ENCODE peak calls at places on chromosomes 7 and 10, in four cellular contexts. T, K, I and L are unnamed samples.

GRCh38 chr7:35418716-35419425 is 165.0 kb upstream of the TBX20 start:
- DNase-seq in T (no peak), K (no peak), I (no peak), L (no peak)

GRCh38 chr7:11709240-11709639 is 122.8 kb downstream of the THSD7A start:
- DNase-seq in T (no peak), K (no peak), I (no peak), L (no peak)

GRCh38 chr7:94509879-94510581 is 421 bp downstream of the CASD1 start:
- DNase-seq in T (peak; percentile 74), K (peak; percentile 38), I (peak; percentile 80), L (peak; percentile 43)

GRCh38 chr7:91974066-91974465 is 33.4 kb downstream of the AKAP9 start:
- DNase-seq in T (no peak), K (no peak), I (no peak), L (no peak)

GRCh38 chr10:109835257-109835656 is 88.1 kb downstream of the XPNPEP1 start:
- DNase-seq in T (no peak), K (no peak), I (no peak), L (no peak)

GRCh38 chr10:116113721-116114501 is 159.1 kb downstream of the GFRA1 start:
- DNase-seq in T (no peak), K (peak; percentile 9), I (no peak), L (peak; percentile 92)

GRCh38 chr7:36958094-36958718 is 233.9 kb upstream of the AOAH start:
- DNase-seq in T (no peak), K (no peak), I (no peak), L (no peak)

GRCh38 chr7:70068531-70068930 is 470.3 kb downstream of the AUTS2 start:
- DNase-seq in T (no peak), K (no peak), I (no peak), L (no peak)

GRCh38 chr10:98055875-98056516 is 25.6 kb upstream of the CRTAC1 start:
- DNase-seq in T (no peak), K (peak; percentile 4), I (no peak), L (no peak)

GRCh38 chr7:121081327-121081936 is 92.9 kb downstream of the CPED1 start:
- DNase-seq in T (peak; percentile 4), K (peak; percentile 22), I (no peak), L (peak; percentile 75)

GRCh38 chr7:123352957-123353356 is 153.2 kb upstream of the SLC13A1 start:
- DNase-seq in T (no peak), K (no peak), I (no peak), L (no peak)

GRCh38 chr7:141415999-141416398 is 135.2 kb upstream of the AGK start:
- DNase-seq in T (no peak), K (no peak), I (no peak), L (no peak)

GRCh38 chr10:829241-829640 is 102.3 kb downstream of the LARP4B start:
- DNase-seq in T (no peak), K (no peak), I (no peak), L (no peak)

GRCh38 chr7:26368542-26368941 is 76.9 kb downstream of the SNX10 start:
- DNase-seq in T (no peak), K (no peak), I (no peak), L (peak; percentile 10)

GRCh38 chr7:26365077-26365896 is 73.6 kb downstream of the SNX10 start:
- DNase-seq in T (peak; percentile 19), K (peak; percentile 70), I (peak; percentile 51), L (peak; percentile 71)

GRCh38 chr7:26369519-26370385 is 78.1 kb downstream of the SNX10 start:
- DNase-seq in T (peak; percentile 31), K (peak; percentile 41), I (no peak), L (peak; percentile 49)

GRCh38 chr7:26365897-26366267 is 74.2 kb downstream of the SNX10 start:
- DNase-seq in T (no peak), K (no peak), I (no peak), L (no peak)

GRCh38 chr7:26367219-26367711 is 75.6 kb downstream of the SNX10 start:
- DNase-seq in T (no peak), K (no peak), I (no peak), L (no peak)
- TF ChIP-seq CTCF in T (no peak), K (no peak), I (no peak), L (no peak)

GRCh38 chr7:107049480-107049879 is 5.0 kb downstream of the PRKAR2B start:
- DNase-seq in T (no peak), K (no peak), I (no peak), L (no peak)

GRCh38 chr7:107046511-107047259 is 2.2 kb downstream of the PRKAR2B start:
- DNase-seq in T (no peak), K (no peak), I (no peak), L (no peak)

GRCh38 chr7:107049971-107050532 is 5.5 kb downstream of the PRKAR2B start:
- DNase-seq in T (no peak), K (no peak), I (no peak), L (no peak)

GRCh38 chr7:107048783-107049418 is 4.4 kb downstream of the PRKAR2B start:
- DNase-seq in T (no peak), K (no peak), I (no peak), L (no peak)

DNA sequence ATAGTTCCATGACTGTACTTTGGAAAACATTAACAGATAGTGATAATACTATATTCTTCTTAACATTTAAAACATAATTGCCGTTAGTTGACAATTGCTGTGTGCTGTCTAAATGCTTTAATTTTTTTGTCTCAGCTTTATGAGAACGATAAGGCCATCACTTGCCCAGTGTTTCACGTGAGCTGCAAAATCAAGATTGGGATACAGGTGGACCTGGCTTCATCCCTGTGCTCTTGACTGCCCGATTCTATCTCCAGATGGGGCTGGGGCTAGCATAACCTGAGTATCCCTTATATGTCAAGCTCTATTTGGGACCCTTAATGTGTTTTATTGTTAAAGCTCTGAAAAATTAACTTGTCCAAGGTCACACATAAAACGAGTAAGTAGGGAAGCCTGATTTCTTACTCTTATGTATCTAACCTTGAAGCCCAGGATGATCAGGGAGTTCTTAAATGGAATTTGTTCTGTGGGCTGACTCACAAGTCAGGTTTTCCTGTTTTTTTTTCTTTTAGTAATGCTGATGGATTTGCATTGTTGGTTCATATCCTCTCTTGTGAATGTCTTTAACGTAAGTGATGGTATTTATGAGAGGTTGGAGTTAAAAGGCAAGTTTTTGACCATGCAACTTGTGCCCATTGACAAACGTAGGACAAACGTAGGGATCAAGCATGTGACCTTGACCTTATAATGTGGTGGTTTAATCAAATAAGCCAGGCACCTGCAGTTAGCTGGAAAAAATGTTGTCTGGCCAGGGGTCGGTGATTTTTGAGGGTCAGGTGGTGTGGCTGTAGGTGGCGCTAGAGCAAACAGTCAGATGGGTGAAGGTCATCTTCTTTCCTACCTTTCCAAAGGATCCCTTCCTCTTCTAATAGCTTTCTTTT is 3.6 kb downstream of the PRKAR2B start:
- DNase-seq in T (no peak), K (no peak), I (no peak), L (peak; percentile 8)
- TF ChIP-seq CTCF in T (no peak), K (peak; percentile 30), I (no peak), L (peak; percentile 49)

GRCh38 chr10:77605466-77605865 is 32.1 kb downstream of the KCNMA1 start:
- DNase-seq in T (no peak), K (no peak), I (no peak), L (peak; percentile 20)
- TF ChIP-seq CTCF in T (peak; percentile 40), K (peak; percentile 50), I (no peak), L (peak; percentile 51)

GRCh38 chr7:111827863-111828504 is 265.7 kb upstream of the IMMP2L start:
- DNase-seq in T (no peak), K (peak; percentile 65), I (no peak), L (peak; percentile 70)
- TF ChIP-seq CTCF in T (no peak), K (no peak), I (no peak), L (no peak)

DNA sequence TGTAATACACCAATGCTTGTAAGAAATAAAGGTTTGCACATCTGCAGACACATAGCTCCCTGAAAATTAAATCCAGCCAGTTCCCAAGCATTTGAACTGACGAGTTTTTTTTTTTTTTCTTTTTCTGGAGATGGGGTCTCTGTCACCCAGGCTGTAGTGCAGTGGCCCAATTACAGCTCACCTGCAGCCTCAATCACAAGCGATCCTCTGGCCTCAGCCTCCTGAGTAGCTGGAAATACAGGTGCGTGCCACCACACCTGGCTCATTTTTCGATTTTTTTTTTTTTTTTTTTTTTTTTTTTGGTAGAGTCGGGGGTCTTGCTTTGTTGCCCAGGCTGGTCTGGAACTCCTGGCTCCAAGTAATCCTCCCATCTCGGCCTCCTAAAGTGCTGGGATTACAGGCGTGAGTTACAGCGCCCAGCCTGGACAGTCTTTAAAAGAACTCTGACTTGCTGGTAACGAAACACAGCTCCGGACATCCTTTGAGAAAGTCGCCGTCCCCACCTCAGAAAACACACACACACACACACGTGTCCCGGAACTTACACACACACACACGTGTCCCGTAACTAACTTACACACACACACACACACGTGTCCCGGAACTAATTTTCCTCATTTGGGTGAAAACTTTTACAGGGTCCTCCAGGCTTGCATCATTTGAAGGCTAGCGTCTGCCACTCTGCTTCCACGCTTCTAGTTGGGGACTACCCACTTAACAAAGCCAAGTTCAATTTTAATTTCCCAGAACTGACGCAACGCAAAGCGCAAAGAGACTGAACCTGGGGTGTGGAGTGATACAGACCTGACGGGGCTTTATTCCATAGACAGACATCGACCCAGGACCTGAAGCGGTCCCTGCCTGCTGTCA is 18.6 kb downstream of the OCM2 start:
- DNase-seq in T (peak; percentile 18), K (peak; percentile 18), I (no peak), L (peak; percentile 3)
- TF ChIP-seq CTCF in T (no peak), K (no peak), I (no peak), L (no peak)

GRCh38 chr7:47231081-47231480 is 350.8 kb downstream of the TNS3 start:
- DNase-seq in T (no peak), K (no peak), I (no peak), L (no peak)

GRCh38 chr7:47236480-47237208 is 345.3 kb downstream of the TNS3 start:
- DNase-seq in T (no peak), K (no peak), I (no peak), L (no peak)

GRCh38 chr7:47231627-47232026 is 350.3 kb downstream of the TNS3 start:
- DNase-seq in T (no peak), K (no peak), I (no peak), L (no peak)

GRCh38 chr7:47233996-47234395 is 347.9 kb downstream of the TNS3 start:
- DNase-seq in T (no peak), K (no peak), I (no peak), L (no peak)

DNA sequence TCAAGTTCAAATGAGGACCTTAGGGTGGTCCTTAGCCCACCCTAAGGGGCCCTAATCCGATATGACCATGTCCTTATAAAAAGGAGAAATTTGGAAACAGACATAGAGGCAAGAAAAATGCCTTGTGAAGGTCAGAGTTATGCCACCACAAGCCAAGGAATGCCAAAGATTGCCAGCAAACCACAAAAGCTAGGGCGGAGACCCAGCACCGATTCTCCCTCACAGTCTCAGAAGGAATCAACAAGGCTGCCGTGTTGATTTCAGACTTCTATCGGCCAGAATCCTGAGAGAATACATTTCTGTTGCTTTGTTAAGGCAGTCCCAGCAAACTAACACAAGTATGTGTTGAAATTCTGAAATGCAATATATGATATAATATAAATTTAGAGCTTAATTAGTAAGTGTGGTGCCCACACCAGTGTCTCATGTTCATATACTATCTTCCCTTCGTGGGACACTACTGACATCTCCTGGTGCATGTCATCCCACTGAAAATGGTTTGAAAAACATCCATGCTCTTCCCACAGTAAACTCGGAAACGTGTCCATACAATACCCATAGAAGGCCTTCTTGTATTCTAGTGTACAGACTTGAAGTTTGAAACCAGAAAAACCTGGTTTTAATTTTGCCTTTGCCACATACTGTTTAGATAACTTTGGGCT is 349.0 kb downstream of the TNS3 start:
- DNase-seq in T (no peak), K (no peak), I (no peak), L (no peak)
- TF ChIP-seq CTCF in T (peak; percentile 26), K (peak; percentile 13), I (no peak), L (peak; percentile 38)